ENCODE peak calls at places on chromosomes 7 and 10, in six cellular contexts. One of them, this sample, is unnamed.

GRCh38 chr10:93378039-93378438 is 104.1 kb downstream of the MYOF start:
- DNase-seq in HuH-7.5: no peak
- DNase-seq in NCI-H1417: no peak
- DNase-seq in glutamatergic neuron: no peak
- DNase-seq in neural crest cell: no peak
- DNase-seq in stimulated activated CD4-positive, alpha-beta T cell treated with anti-CD3 and anti-CD28 coated beads, Interleukin-4, amount 100 ng/mL, for 1 hour: no peak
- DNase-seq in this sample: no peak

GRCh38 chr7:115183431-115184057 is 261.6 kb downstream of the MDFIC start:
- DNase-seq in neural crest cell: no peak
- DNase-seq in stimulated activated CD4-positive, alpha-beta T cell treated with anti-CD3 and anti-CD28 coated beads, Interleukin-4, amount 100 ng/mL, for 1 hour: no peak
- DNase-seq in NCI-H1417: no peak
- DNase-seq in glutamatergic neuron: no peak
- DNase-seq in HuH-7.5: no peak
- DNase-seq in this sample: no peak

GRCh38 chr10:95552680-95553342 is 8.4 kb downstream of the SORBS1 start:
- DNase-seq in neural crest cell: no peak
- DNase-seq in NCI-H1417: no peak
- DNase-seq in glutamatergic neuron: no peak
- DNase-seq in stimulated activated CD4-positive, alpha-beta T cell treated with anti-CD3 and anti-CD28 coated beads, Interleukin-4, amount 100 ng/mL, for 1 hour: no peak
- DNase-seq in HuH-7.5: no peak
- DNase-seq in this sample: no peak

GRCh38 chr10:48487244-48487643 is 117.6 kb downstream of the ARHGAP22 start:
- DNase-seq in HuH-7.5: no peak
- DNase-seq in glutamatergic neuron: no peak
- DNase-seq in stimulated activated CD4-positive, alpha-beta T cell treated with anti-CD3 and anti-CD28 coated beads, Interleukin-4, amount 100 ng/mL, for 1 hour: no peak
- DNase-seq in neural crest cell: no peak
- DNase-seq in NCI-H1417: no peak
- DNase-seq in this sample: no peak

GRCh38 chr10:32163076-32163773 is 107.0 kb upstream of the KIF5B start:
- DNase-seq in glutamatergic neuron: no peak
- DNase-seq in HuH-7.5: no peak
- DNase-seq in neural crest cell: no peak
- DNase-seq in stimulated activated CD4-positive, alpha-beta T cell treated with anti-CD3 and anti-CD28 coated beads, Interleukin-4, amount 100 ng/mL, for 1 hour: no peak
- DNase-seq in NCI-H1417: no peak
- DNase-seq in this sample: no peak

GRCh38 chr10:84432891-84433290 is 104.5 kb downstream of the CCSER2 start:
- DNase-seq in neural crest cell: no peak
- DNase-seq in HuH-7.5: no peak
- DNase-seq in NCI-H1417: no peak
- DNase-seq in stimulated activated CD4-positive, alpha-beta T cell treated with anti-CD3 and anti-CD28 coated beads, Interleukin-4, amount 100 ng/mL, for 1 hour: no peak
- DNase-seq in glutamatergic neuron: no peak
- DNase-seq in this sample: no peak

GRCh38 chr10:60524541-60524940 is 134.9 kb upstream of the ANK3 start:
- DNase-seq in NCI-H1417: no peak
- DNase-seq in glutamatergic neuron: no peak
- DNase-seq in stimulated activated CD4-positive, alpha-beta T cell treated with anti-CD3 and anti-CD28 coated beads, Interleukin-4, amount 100 ng/mL, for 1 hour: no peak
- DNase-seq in HuH-7.5: no peak
- DNase-seq in neural crest cell: no peak
- DNase-seq in this sample: no peak

GRCh38 chr7:84237533-84238173 is 43.1 kb upstream of the SEMA3A start:
- DNase-seq in NCI-H1417: no peak
- DNase-seq in HuH-7.5: no peak
- DNase-seq in stimulated activated CD4-positive, alpha-beta T cell treated with anti-CD3 and anti-CD28 coated beads, Interleukin-4, amount 100 ng/mL, for 1 hour: no peak
- DNase-seq in glutamatergic neuron: no peak
- DNase-seq in neural crest cell: no peak
- DNase-seq in this sample: no peak

GRCh38 chr7:123747089-123747488 is 1.7 kb downstream of the WASL start:
- DNase-seq in neural crest cell: no peak
- DNase-seq in NCI-H1417: no peak
- DNase-seq in HuH-7.5: no peak
- DNase-seq in stimulated activated CD4-positive, alpha-beta T cell treated with anti-CD3 and anti-CD28 coated beads, Interleukin-4, amount 100 ng/mL, for 1 hour: no peak
- DNase-seq in glutamatergic neuron: no peak
- DNase-seq in this sample: no peak

GRCh38 chr10:123521076-123521475 is 145.1 kb upstream of the GPR26 start:
- DNase-seq in HuH-7.5: no peak
- DNase-seq in neural crest cell: no peak
- DNase-seq in glutamatergic neuron: no peak
- DNase-seq in NCI-H1417: no peak
- DNase-seq in stimulated activated CD4-positive, alpha-beta T cell treated with anti-CD3 and anti-CD28 coated beads, Interleukin-4, amount 100 ng/mL, for 1 hour: no peak
- DNase-seq in this sample: no peak

GRCh38 chr10:75403144-75404022 is 1.8 kb upstream of the ZNF503 start:
- DNase-seq in neural crest cell: peak; percentile 45
- DNase-seq in stimulated activated CD4-positive, alpha-beta T cell treated with anti-CD3 and anti-CD28 coated beads, Interleukin-4, amount 100 ng/mL, for 1 hour: no peak
- DNase-seq in NCI-H1417: peak; percentile 49
- DNase-seq in glutamatergic neuron: peak; percentile 52
- DNase-seq in HuH-7.5: peak; percentile 46
- DNase-seq in this sample: no peak